ENCODE peak calls at places on chromosomes 5 and 9, in six cellular contexts. A is neural crest cell, X is fibroblast of lung, Q is fibroblast of villous mesenchyme, D is erythroblast, S is NCI-H460. Z is an unnamed sample.

GRCh38 chr5:164127527-164127926 is 622.1 kb downstream of the MAT2B start:
- DNase-seq in A (no peak), X (no peak), Q (no peak), D (no peak), S (no peak), Z (no peak)

GRCh38 chr5:171601266-171601881 is 181.9 kb downstream of the FGF18 start:
- DNase-seq in A (no peak), X (no peak), Q (no peak), D (no peak), S (no peak), Z (no peak)

GRCh38 chr5:12772276-12772675 is 868.0 kb upstream of the CTNND2 start:
- DNase-seq in A (no peak), X (no peak), Q (no peak), D (no peak), S (no peak), Z (no peak)

GRCh38 chr9:38372685-38373619 is 19.6 kb upstream of the ALDH1B1 start:
- DNase-seq in A (no peak), X (no peak), Q (no peak), D (no peak), S (no peak), Z (no peak)

GRCh38 chr5:102809033-102809432 is 53.9 kb downstream of the PAM start:
- DNase-seq in A (no peak), X (peak; percentile 33), Q (no peak), D (no peak), S (no peak), Z (no peak)

GRCh38 chr5:170818222-170818621 is 34.7 kb downstream of the GABRP start:
- DNase-seq in A (no peak), X (peak; percentile 80), Q (peak; percentile 68), D (no peak), S (no peak), Z (no peak)

GRCh38 chr5:16265141-16265540 is 85.5 kb upstream of the MARCHF11 start:
- DNase-seq in A (no peak), X (no peak), Q (no peak), D (no peak), S (no peak), Z (no peak)

GRCh38 chr9:104980039-104980654 is 52.2 kb upstream of the ABCA1 start:
- DNase-seq in A (no peak), X (no peak), Q (no peak), D (no peak), S (no peak), Z (no peak)

GRCh38 chr9:72721086-72721485 is 199.7 kb downstream of the TMC1 start:
- DNase-seq in A (no peak), X (no peak), Q (no peak), D (no peak), S (no peak), Z (no peak)

GRCh38 chr5:175696855-175697198 is 39.0 kb downstream of the HRH2 start:
- DNase-seq in A (no peak), X (no peak), Q (no peak), D (no peak), S (no peak), Z (no peak)

GRCh38 chr5:142777858-142778257 is 7.7 kb downstream of the ARHGAP26 start:
- DNase-seq in A (no peak), X (peak; percentile 5), Q (no peak), D (no peak), S (no peak), Z (no peak)

GRCh38 chr9:132811985-132812384 is 66.1 kb downstream of the AK8 start:
- DNase-seq in A (no peak), X (no peak), Q (no peak), D (no peak), S (no peak), Z (no peak)

GRCh38 chr5:145068696-145069095 is 766.4 kb downstream of the PRELID2 start:
- DNase-seq in A (no peak), X (no peak), Q (no peak), D (no peak), S (no peak), Z (no peak)

GRCh38 chr9:76530458-76531100 is 71.6 kb downstream of the GCNT1 start:
- DNase-seq in A (no peak), X (peak; percentile 47), Q (no peak), D (no peak), S (no peak), Z (no peak)

GRCh38 chr5:139062910-139063663 is 135.1 kb downstream of the SIL1 start:
- DNase-seq in A (no peak), X (no peak), Q (peak; percentile 60), D (no peak), S (no peak), Z (no peak)

GRCh38 chr5:172421-172820 is 18.9 kb upstream of the LRRC14B start:
- DNase-seq in A (no peak), X (no peak), Q (no peak), D (no peak), S (no peak), Z (no peak)

GRCh38 chr9:136484153-136485048 is 1.6 kb upstream of the SEC16A start:
- DNase-seq in A (no peak), X (no peak), Q (no peak), D (no peak), S (peak; percentile 23), Z (no peak)

GRCh38 chr5:160075073-160075472 is 44.2 kb downstream of the PWWP2A start:
- DNase-seq in A (no peak), X (peak; percentile 54), Q (peak; percentile 94), D (no peak), S (no peak), Z (no peak)

GRCh38 chr9:81819859-81820546 is 108.2 kb upstream of the SPATA31D4 start:
- DNase-seq in A (no peak), X (peak; percentile 71), Q (peak; percentile 17), D (no peak), S (no peak), Z (peak; percentile 5)

Z was measured in cardiac muscle cell.